ENCODE peak calls at places on chromosomes 4 and X, in six cellular contexts. I is BJ, G is lung, S is heart right ventricle, O is SJSA1, H is tibial artery. N is an unnamed sample.

GRCh38 chr4:86834901-86835300 is 14.3 kb downstream of the SLC10A6 start:
- DNase-seq in I (peak; percentile 81), G (no peak), S (no peak), O (no peak), H (no peak), N (no peak)

GRCh38 chrX:275967-276587 is 5.1 kb upstream of the PLCXD1 start:
- DNase-seq in I (no peak), G (peak; percentile 80), S (peak; percentile 78), O (peak; percentile 41), H (peak; percentile 82), N (peak; percentile 68)

GRCh38 chr4:80788798-80789197 is 241.7 kb upstream of the BMP3 start:
- DNase-seq in I (no peak), G (no peak), S (no peak), O (no peak), H (no peak), N (peak; percentile 67)

GRCh38 chrX:18146954-18147353 is 73.7 kb downstream of the BEND2 start:
- DNase-seq in I (no peak), G (no peak), S (peak; percentile 7), O (no peak), H (no peak), N (peak; percentile 35)

GRCh38 chr4:109406337-109406931 is 27.2 kb upstream of the SEC24B start:
- DNase-seq in I (peak; percentile 11), G (no peak), S (peak; percentile 32), O (peak; percentile 32), H (no peak), N (peak; percentile 81)

GRCh38 chr4:148441624-148441985 is 609 bp downstream of the NR3C2 start:
- DNase-seq in I (no peak), G (no peak), S (no peak), O (no peak), H (no peak), N (no peak)

GRCh38 chrX:64204701-64205440 is 637 bp downstream of the AMER1 start:
- DNase-seq in I (no peak), G (peak; percentile 29), S (no peak), O (peak; percentile 48), H (peak; percentile 21), N (peak; percentile 70)

GRCh38 chrX:96721398-96721797 is 36.8 kb downstream of the DIAPH2 start:
- DNase-seq in I (no peak), G (no peak), S (no peak), O (no peak), H (no peak), N (no peak)

GRCh38 chrX:107374831-107375230 is 74.6 kb upstream of the FRMPD3 start:
- DNase-seq in I (no peak), G (no peak), S (no peak), O (no peak), H (no peak), N (no peak)

GRCh38 chr4:177478496-177478895 is 36.3 kb upstream of the AGA start:
- DNase-seq in I (no peak), G (no peak), S (no peak), O (no peak), H (no peak), N (no peak)

GRCh38 chrX:40130207-40130606 is 32.4 kb upstream of the BCOR start:
- DNase-seq in I (no peak), G (no peak), S (no peak), O (peak; percentile 15), H (no peak), N (no peak)

GRCh38 chrX:151680805-151681204 is 14.5 kb upstream of the PRRG3 start:
- DNase-seq in I (no peak), G (peak; percentile 65), S (no peak), O (no peak), H (no peak), N (peak; percentile 65)

GRCh38 chr4:186144180-186144579 is 39.7 kb downstream of the FAM149A start:
- DNase-seq in I (no peak), G (no peak), S (no peak), O (peak; percentile 11), H (peak; percentile 35), N (peak; percentile 49)

GRCh38 chrX:73668779-73669178 is 105.8 kb downstream of the CHIC1 start:
- DNase-seq in I (no peak), G (no peak), S (peak; percentile 10), O (no peak), H (no peak), N (peak; percentile 87)

GRCh38 chrX:24870143-24870542 is 145.6 kb downstream of the ARX start:
- DNase-seq in I (no peak), G (no peak), S (no peak), O (peak; percentile 77), H (no peak), N (no peak)

GRCh38 chr4:42995343-42995944 is 102.9 kb downstream of the GRXCR1 start:
- DNase-seq in I (no peak), G (no peak), S (no peak), O (no peak), H (no peak), N (peak; percentile 52)

GRCh38 chr4:140615451-140615850 is 46.7 kb upstream of the UCP1 start:
- DNase-seq in I (no peak), G (no peak), S (no peak), O (no peak), H (no peak), N (no peak)

GRCh38 chr4:48943387-48943786 is 36.8 kb upstream of the OCIAD2 start:
- DNase-seq in I (no peak), G (no peak), S (no peak), O (no peak), H (no peak), N (no peak)

GRCh38 chr4:66564901-66565648 is 894.8 kb upstream of the EPHA5 start:
- DNase-seq in I (peak; percentile 95), G (no peak), S (no peak), O (peak; percentile 95), H (no peak), N (peak; percentile 9)

GRCh38 chr4:115107411-115107810 is 6.0 kb downstream of the NDST4 start:
- DNase-seq in I (no peak), G (no peak), S (no peak), O (no peak), H (no peak), N (no peak)

GRCh38 chr4:188986271-188986689 is 847.0 kb downstream of the TRIML1 start:
- DNase-seq in I (peak; percentile 41), G (no peak), S (no peak), O (peak; percentile 85), H (no peak), N (peak; percentile 40)

GRCh38 chr4:149371021-149371420 is 444.6 kb downstream of the IQCM start:
- DNase-seq in I (peak; percentile 11), G (no peak), S (no peak), O (peak; percentile 26), H (no peak), N (peak; percentile 50)

GRCh38 chr4:58274553-58274952 is 1164.4 kb upstream of the IGFBP7 start:
- DNase-seq in I (no peak), G (no peak), S (no peak), O (no peak), H (no peak), N (no peak)

GRCh38 chrX:138765061-138765460 is 53.5 kb upstream of the FGF13 start:
- DNase-seq in I (no peak), G (no peak), S (no peak), O (no peak), H (no peak), N (no peak)

GRCh38 chr4:89640620-89641366 is 196.2 kb downstream of the SNCA start:
- DNase-seq in I (no peak), G (no peak), S (peak; percentile 5), O (no peak), H (no peak), N (peak; percentile 53)

GRCh38 chr4:114673306-114673705 is 74.7 kb downstream of the UGT8 start:
- DNase-seq in I (no peak), G (no peak), S (no peak), O (no peak), H (no peak), N (no peak)

GRCh38 chr4:25878676-25879075 is 15.9 kb upstream of the SEL1L3 start:
- DNase-seq in I (no peak), G (no peak), S (no peak), O (no peak), H (no peak), N (no peak)

GRCh38 chrX:139969286-139969685 is 4.0 kb upstream of the CXorf66 start:
- DNase-seq in I (no peak), G (no peak), S (no peak), O (no peak), H (no peak), N (no peak)

GRCh38 chr4:6116696-6117285 is 83.6 kb downstream of the JAKMIP1 start:
- DNase-seq in I (no peak), G (no peak), S (no peak), O (no peak), H (peak; percentile 10), N (peak; percentile 32)

GRCh38 chrX:37509349-37509748 is 62.1 kb upstream of the LANCL3 start:
- DNase-seq in I (no peak), G (no peak), S (no peak), O (no peak), H (no peak), N (no peak)

GRCh38 chr4:163878336-163879121 is 384.0 kb downstream of the TMA16 start:
- DNase-seq in I (no peak), G (no peak), S (no peak), O (no peak), H (no peak), N (no peak)

GRCh38 chrX:13693341-13693871 is 4.5 kb downstream of the RAB9A start:
- DNase-seq in I (no peak), G (no peak), S (no peak), O (no peak), H (no peak), N (no peak)

GRCh38 chrX:13694359-13694758 is 5.4 kb downstream of the RAB9A start:
- DNase-seq in I (no peak), G (no peak), S (no peak), O (no peak), H (no peak), N (no peak)

GRCh38 chrX:13690836-13691235 is 1.9 kb downstream of the RAB9A start:
- DNase-seq in I (no peak), G (no peak), S (no peak), O (no peak), H (no peak), N (no peak)

GRCh38 chrX:13691845-13692334 is 3.0 kb downstream of the RAB9A start:
- DNase-seq in I (no peak), G (no peak), S (no peak), O (no peak), H (no peak), N (no peak)

GRCh38 chrX:13692771-13693231 is 3.9 kb downstream of the RAB9A start:
- DNase-seq in I (no peak), G (no peak), S (no peak), O (no peak), H (no peak), N (no peak)
- H3K4me3 ChIP-seq in I (no peak overlapping the region), G (no peak overlapping the region), S (no peak overlapping the region), O (no peak overlapping the region), H (no peak overlapping the region), N (no peak overlapping the region)

GRCh38 chr4:168737441-168738176 is 240.8 kb downstream of the PALLD start:
- DNase-seq in I (peak; percentile 59), G (no peak), S (no peak), O (no peak), H (no peak), N (peak; percentile 53)
- H3K4me3 ChIP-seq in I (no peak overlapping the region), G (no peak overlapping the region), S (no peak overlapping the region), O (no peak overlapping the region), H (no peak overlapping the region), N (no peak overlapping the region)

GRCh38 chrX:21657318-21658151 is 595 bp downstream of the KLHL34 start:
- DNase-seq in I (no peak), G (no peak), S (no peak), O (no peak), H (no peak), N (no peak)
- H3K4me3 ChIP-seq in I (no peak overlapping the region), G (no peak overlapping the region), S (no peak overlapping the region), O (no peak overlapping the region), H (peak overlapping the region; percentile 38), N (no peak overlapping the region)

GRCh38 chrX:49185062-49185394 is 1.1 kb downstream of the PRICKLE3 start:
- DNase-seq in I (no peak), G (no peak), S (no peak), O (no peak), H (no peak), N (no peak)
- H3K4me3 ChIP-seq in I (peak overlapping the region; percentile 42), G (no peak overlapping the region), S (no peak overlapping the region), O (peak overlapping the region; percentile 55), H (peak overlapping the region; percentile 64), N (no peak overlapping the region)

N was measured in SJCRH30.